ENCODE peak calls at places on chromosome 11, in six cellular contexts. Q is NCI-H1105, K is NCI-H510A, U is amygdala, M is uterus, R is EL. Y is an unnamed sample.

GRCh38 chr11:279040-279965 is 1.1 kb downstream of the NLRP6 start:
- DNase-seq in Q (no peak), K (no peak), U (no peak), M (no peak), R (no peak), Y (no peak)

GRCh38 chr11:61087426-61088119 is 14.7 kb upstream of the CD5 start:
- DNase-seq in Q (no peak), K (no peak), U (no peak), M (no peak), R (no peak), Y (no peak)

GRCh38 chr11:70517996-70518907 is 119.9 kb downstream of the CTTN start:
- DNase-seq in Q (no peak), K (no peak), U (no peak), M (no peak), R (peak; percentile 69), Y (peak; percentile 70)

GRCh38 chr11:35214792-35215193 is 75.8 kb downstream of the CD44 start:
- DNase-seq in Q (no peak), K (no peak), U (no peak), M (no peak), R (peak; percentile 98), Y (no peak)

GRCh38 chr11:69479591-69480271 is 1.7 kb upstream of the LINC01488 start:
- DNase-seq in Q (no peak), K (no peak), U (no peak), M (no peak), R (no peak), Y (no peak)

GRCh38 chr11:44047931-44048431 is at the start of gene ACCSL:
- DNase-seq in Q (no peak), K (no peak), U (no peak), M (no peak), R (peak; percentile 21), Y (no peak)

GRCh38 chr11:33500331-33500730 is 200.3 kb downstream of the C11orf91 start:
- DNase-seq in Q (no peak), K (no peak), U (no peak), M (no peak), R (no peak), Y (no peak)

GRCh38 chr11:110023711-110024110 is 69.5 kb upstream of the ZC3H12C start:
- DNase-seq in Q (no peak), K (no peak), U (no peak), M (no peak), R (no peak), Y (no peak)

GRCh38 chr11:70545626-70545945 is 147.3 kb downstream of the CTTN start:
- DNase-seq in Q (no peak), K (no peak), U (no peak), M (no peak), R (no peak), Y (no peak)

GRCh38 chr11:62922653-62923371 is 1.6 kb upstream of the CHRM1 start:
- DNase-seq in Q (peak; percentile 24), K (no peak), U (peak; percentile 23), M (no peak), R (peak; percentile 19), Y (peak; percentile 60)

GRCh38 chr11:43835104-43835503 is 45.5 kb upstream of the ALKBH3 start:
- DNase-seq in Q (no peak), K (no peak), U (no peak), M (no peak), R (no peak), Y (no peak)

GRCh38 chr11:13229675-13230359 is 47.8 kb upstream of the BMAL1 start:
- DNase-seq in Q (no peak), K (no peak), U (no peak), M (no peak), R (no peak), Y (no peak)

GRCh38 chr11:102457865-102458264 is 5.3 kb upstream of the TMEM123 start:
- DNase-seq in Q (peak; percentile 58), K (no peak), U (no peak), M (no peak), R (no peak), Y (no peak)

GRCh38 chr11:86365566-86365965 is 9.1 kb upstream of the CCDC81 start:
- DNase-seq in Q (no peak), K (no peak), U (no peak), M (no peak), R (peak; percentile 9), Y (no peak)

GRCh38 chr11:116703421-116703820 is 69.4 kb downstream of the BUD13 start:
- DNase-seq in Q (peak; percentile 91), K (peak; percentile 71), U (peak; percentile 34), M (no peak), R (no peak), Y (peak; percentile 95)

GRCh38 chr11:59173964-59174663 is 2.2 kb downstream of the DTX4 start:
- DNase-seq in Q (no peak), K (no peak), U (no peak), M (peak; percentile 28), R (peak; percentile 33), Y (no peak)

GRCh38 chr11:110857885-110858555 is 145.8 kb upstream of the ARHGAP20 start:
- DNase-seq in Q (no peak), K (no peak), U (no peak), M (peak; percentile 35), R (no peak), Y (no peak)

GRCh38 chr11:7574491-7575129 is 60.8 kb downstream of the PPFIBP2 start:
- DNase-seq in Q (no peak), K (no peak), U (no peak), M (no peak), R (no peak), Y (no peak)

GRCh38 chr11:60056349-60056969 is at the start of gene MS4A3:
- DNase-seq in Q (no peak), K (no peak), U (no peak), M (no peak), R (no peak), Y (no peak)

GRCh38 chr11:119566299-119566698 is 143.3 kb upstream of the THY1 start:
- DNase-seq in Q (no peak), K (no peak), U (no peak), M (no peak), R (no peak), Y (no peak)

GRCh38 chr11:47508595-47509555 is 44.1 kb downstream of the CELF1 start:
- DNase-seq in Q (no peak), K (no peak), U (no peak), M (no peak), R (no peak), Y (no peak)

GRCh38 chr11:29075726-29076125 is 941.1 kb downstream of the KCNA4 start:
- DNase-seq in Q (no peak), K (no peak), U (no peak), M (no peak), R (no peak), Y (no peak)

GRCh38 chr11:62879150-62879549 is 1.5 kb upstream of the SLC3A2 start:
- DNase-seq in Q (no peak), K (no peak), U (no peak), M (no peak), R (no peak), Y (no peak)

GRCh38 chr11:394858-395655 is 1.0 kb downstream of the PKP3 start:
- DNase-seq in Q (no peak), K (no peak), U (no peak), M (no peak), R (no peak), Y (no peak)

GRCh38 chr11:116606060-116606459 is 166.7 kb downstream of the BUD13 start:
- DNase-seq in Q (no peak), K (no peak), U (no peak), M (no peak), R (no peak), Y (no peak)

GRCh38 chr11:77636738-77637344 is 753 bp downstream of the CLNS1A start:
- DNase-seq in Q (peak; percentile 0), K (no peak), U (no peak), M (no peak), R (no peak), Y (no peak)

GRCh38 chr11:43419460-43419859 is 60.7 kb downstream of the TTC17 start:
- DNase-seq in Q (peak; percentile 36), K (no peak), U (no peak), M (no peak), R (peak; percentile 43), Y (no peak)

GRCh38 chr11:126766425-126766824 is 234.1 kb downstream of the KIRREL3 start:
- DNase-seq in Q (no peak), K (peak; percentile 36), U (no peak), M (no peak), R (no peak), Y (no peak)

GRCh38 chr11:1877211-1878133 is 14.2 kb downstream of the PRR33 start:
- DNase-seq in Q (peak; percentile 69), K (no peak), U (no peak), M (peak; percentile 82), R (no peak), Y (no peak)

GRCh38 chr11:132347156-132348090 is 977.0 kb downstream of the NTM start:
- DNase-seq in Q (no peak), K (no peak), U (no peak), M (no peak), R (no peak), Y (no peak)

GRCh38 chr11:11668293-11668692 is 46.5 kb upstream of the GALNT18 start:
- DNase-seq in Q (no peak), K (no peak), U (no peak), M (no peak), R (no peak), Y (no peak)

GRCh38 chr11:91922846-91923245 is 301.8 kb upstream of the FAT3 start:
- DNase-seq in Q (no peak), K (no peak), U (no peak), M (no peak), R (no peak), Y (no peak)

GRCh38 chr11:46010100-46010499 is 87.6 kb downstream of the LARGE2 start:
- DNase-seq in Q (no peak), K (no peak), U (no peak), M (no peak), R (no peak), Y (no peak)

GRCh38 chr11:121466063-121466794 is 13.5 kb upstream of the SORL1-AS1 start:
- DNase-seq in Q (peak; percentile 93), K (no peak), U (peak; percentile 66), M (peak; percentile 93), R (peak; percentile 97), Y (peak; percentile 97)